ENCODE peak calls at places on chromosomes 13 and 19, in six cellular contexts. B, Q, G, A, L and D are unnamed samples.
A peak's percentile ranks its signal among the peaks of the same experiment; 100 is the strongest.

GRCh38 chr13:22757530-22758120 is 423.2 kb upstream of the SGCG start:
- DNase-seq in B (no peak), G (no peak), A (no peak), L (no peak), Q (no peak), D (no peak)

GRCh38 chr19:47865166-47865565 is 6.1 kb downstream of the TPRX2 start:
- DNase-seq in B (no peak), G (no peak), Q (no peak), L (no peak), A (no peak), D (no peak)

GRCh38 chr13:21625366-21625765 is 21.4 kb upstream of the MICU2 start:
- DNase-seq in A (no peak), G (peak; percentile 27), B (no peak), L (peak; percentile 52), Q (peak; percentile 11), D (no peak)

GRCh38 chr19:12655546-12655945 is 11.0 kb downstream of the MAN2B1 start:
- DNase-seq in A (no peak), L (no peak), Q (no peak), G (no peak), B (no peak), D (no peak)

GRCh38 chr19:2294377-2295335 is 12.7 kb upstream of the PEAK3 start:
- DNase-seq in Q (no peak), A (peak; percentile 77), L (no peak), G (no peak), B (no peak), D (no peak)

GRCh38 chr19:29873024-29873800 is 61.4 kb downstream of the CCNE1 start:
- DNase-seq in B (peak; percentile 59), Q (peak; percentile 51), L (peak; percentile 80), A (no peak), G (peak; percentile 77), D (peak; percentile 82)

GRCh38 chr13:97889803-97890202 is 63.7 kb upstream of the IPO5 start:
- DNase-seq in L (no peak), Q (no peak), G (no peak), B (no peak), A (no peak), D (no peak)

GRCh38 chr13:54593504-54593903 is 1564.9 kb downstream of the OLFM4 start:
- DNase-seq in B (no peak), Q (no peak), A (no peak), G (no peak), L (no peak), D (no peak)

GRCh38 chr19:9161427-9161826 is 17.4 kb upstream of the OR7D2 start:
- DNase-seq in Q (no peak), A (no peak), L (no peak), G (no peak), B (no peak), D (no peak)

GRCh38 chr13:29935309-29935981 is 85.0 kb upstream of the UBL3 start:
- DNase-seq in L (no peak), Q (peak; percentile 75), A (no peak), G (peak; percentile 91), B (peak; percentile 44), D (peak; percentile 53)

GRCh38 chr13:41960195-41960699 is 662 bp downstream of the VWA8 start:
- DNase-seq in A (no peak), B (no peak), L (no peak), G (no peak), Q (no peak), D (no peak)

GRCh38 chr19:23554548-23554947 is 132.5 kb downstream of the ZNF675 start:
- DNase-seq in Q (no peak), B (no peak), L (no peak), G (no peak), A (no peak), D (no peak)

GRCh38 chr19:10808937-10809655 is 26.9 kb downstream of the TMED1 start:
- DNase-seq in G (peak; percentile 59), Q (peak; percentile 31), B (no peak), L (no peak), A (no peak), D (no peak)

GRCh38 chr13:80841346-80841882 is 500.5 kb upstream of the SPRY2 start:
- DNase-seq in L (no peak), G (no peak), B (no peak), A (no peak), Q (no peak), D (no peak)

GRCh38 chr19:6834433-6834832 is 52.9 kb upstream of the ADGRE1 start:
- DNase-seq in Q (no peak), B (no peak), G (no peak), L (no peak), A (no peak), D (no peak)

GRCh38 chr13:31794452-31794851 is 55.1 kb downstream of the RXFP2 start:
- DNase-seq in L (no peak), B (no peak), Q (no peak), A (no peak), G (no peak), D (no peak)

GRCh38 chr19:36972594-36972993 is 56.5 kb downstream of the ZNF568 start:
- DNase-seq in A (no peak), L (no peak), G (no peak), Q (no peak), B (no peak), D (no peak)

GRCh38 chr19:38032951-38033350 is 125.9 kb downstream of the SIPA1L3 start:
- DNase-seq in Q (no peak), L (no peak), G (no peak), B (no peak), A (no peak), D (no peak)

GRCh38 chr19:49746206-49746958 is 16.7 kb downstream of the TSKS start:
- DNase-seq in G (peak; percentile 55), B (no peak), A (no peak), Q (peak; percentile 40), L (peak; percentile 87), D (peak; percentile 39)

GRCh38 chr13:77511552-77511951 is 24.0 kb upstream of the SCEL start:
- DNase-seq in Q (no peak), B (no peak), G (no peak), A (no peak), L (no peak), D (no peak)

GRCh38 chr19:28609944-28610343 is 603.0 kb downstream of the UQCRFS1 start:
- DNase-seq in A (no peak), B (no peak), L (no peak), Q (no peak), G (no peak), D (no peak)

GRCh38 chr19:29623726-29624488 is 17.8 kb downstream of the POP4 start:
- DNase-seq in B (no peak), G (peak; percentile 34), A (no peak), Q (no peak), L (no peak), D (no peak)